ENCODE peak calls at places on chromosomes 5 and 9, in nine cellular contexts. One of them, this sample, is unnamed.

GRCh38 chr9:127098916-127099315 is 23.5 kb downstream of the ANGPTL2 start:
- DNase-seq in HCT116: no peak
- DNase-seq in ovary: no peak
- DNase-seq in CD8-positive, alpha-beta T cell: no peak
- DNase-seq in GM23338: no peak
- DNase-seq in heart left ventricle: no peak
- DNase-seq in A549: no peak
- DNase-seq in tibial artery: no peak
- DNase-seq in BE2C: no peak
- DNase-seq in this sample: no peak

GRCh38 chr5:39775458-39776365 is 350.9 kb upstream of the DAB2 start:
- DNase-seq in HCT116: no peak
- DNase-seq in ovary: no peak
- DNase-seq in CD8-positive, alpha-beta T cell: no peak
- DNase-seq in GM23338: peak; percentile 8
- DNase-seq in heart left ventricle: no peak
- DNase-seq in A549: peak; percentile 6
- DNase-seq in tibial artery: no peak
- DNase-seq in BE2C: no peak
- DNase-seq in this sample: no peak

GRCh38 chr9:78828521-78828920 is 531.6 kb downstream of the PSAT1 start:
- DNase-seq in HCT116: no peak
- DNase-seq in ovary: no peak
- DNase-seq in CD8-positive, alpha-beta T cell: no peak
- DNase-seq in GM23338: no peak
- DNase-seq in heart left ventricle: no peak
- DNase-seq in A549: no peak
- DNase-seq in tibial artery: no peak
- DNase-seq in BE2C: no peak
- DNase-seq in this sample: no peak

GRCh38 chr5:176319827-176320554 is 41.6 kb downstream of the KIAA1191 start:
- DNase-seq in HCT116: peak; percentile 10
- DNase-seq in ovary: no peak
- DNase-seq in CD8-positive, alpha-beta T cell: no peak
- DNase-seq in GM23338: peak; percentile 27
- DNase-seq in heart left ventricle: no peak
- DNase-seq in A549: peak; percentile 7
- DNase-seq in tibial artery: no peak
- DNase-seq in BE2C: no peak
- DNase-seq in this sample: no peak

GRCh38 chr5:160081495-160081894 is 37.8 kb downstream of the PWWP2A start:
- DNase-seq in HCT116: no peak
- DNase-seq in ovary: no peak
- DNase-seq in CD8-positive, alpha-beta T cell: no peak
- DNase-seq in GM23338: no peak
- DNase-seq in heart left ventricle: no peak
- DNase-seq in A549: no peak
- DNase-seq in tibial artery: no peak
- DNase-seq in BE2C: no peak
- DNase-seq in this sample: no peak

GRCh38 chr5:170418736-170419135 is 29.6 kb upstream of the KCNMB1 start:
- DNase-seq in HCT116: no peak
- DNase-seq in ovary: no peak
- DNase-seq in CD8-positive, alpha-beta T cell: no peak
- DNase-seq in GM23338: no peak
- DNase-seq in heart left ventricle: no peak
- DNase-seq in A549: no peak
- DNase-seq in tibial artery: no peak
- DNase-seq in BE2C: no peak
- DNase-seq in this sample: no peak

GRCh38 chr5:126494393-126494792 is 71.2 kb downstream of the GRAMD2B start:
- DNase-seq in HCT116: no peak
- DNase-seq in ovary: no peak
- DNase-seq in CD8-positive, alpha-beta T cell: no peak
- DNase-seq in GM23338: no peak
- DNase-seq in heart left ventricle: no peak
- DNase-seq in A549: no peak
- DNase-seq in tibial artery: no peak
- DNase-seq in BE2C: no peak
- DNase-seq in this sample: no peak

GRCh38 chr9:93960971-93961841 is 6.1 kb upstream of the BARX1 start:
- DNase-seq in HCT116: no peak
- DNase-seq in ovary: no peak
- DNase-seq in CD8-positive, alpha-beta T cell: no peak
- DNase-seq in GM23338: no peak
- DNase-seq in heart left ventricle: no peak
- DNase-seq in A549: no peak
- DNase-seq in tibial artery: no peak
- DNase-seq in BE2C: no peak
- DNase-seq in this sample: no peak

GRCh38 chr5:31119938-31120641 is 73.4 kb upstream of the CDH6 start:
- DNase-seq in HCT116: no peak
- DNase-seq in ovary: no peak
- DNase-seq in CD8-positive, alpha-beta T cell: no peak
- DNase-seq in GM23338: no peak
- DNase-seq in heart left ventricle: no peak
- DNase-seq in A549: no peak
- DNase-seq in tibial artery: no peak
- DNase-seq in BE2C: no peak
- DNase-seq in this sample: no peak

GRCh38 chr9:83596899-83597504 is 25.9 kb upstream of the IDNK start:
- DNase-seq in HCT116: peak; percentile 27
- DNase-seq in ovary: peak; percentile 10
- DNase-seq in CD8-positive, alpha-beta T cell: no peak
- DNase-seq in GM23338: peak; percentile 84
- DNase-seq in heart left ventricle: peak; percentile 21
- DNase-seq in A549: peak; percentile 42
- DNase-seq in tibial artery: no peak
- DNase-seq in BE2C: peak; percentile 62
- DNase-seq in this sample: no peak

GRCh38 chr5:95591490-95591901 is 28.4 kb upstream of the GPR150 start:
- DNase-seq in HCT116: peak; percentile 63
- DNase-seq in ovary: no peak
- DNase-seq in CD8-positive, alpha-beta T cell: no peak
- DNase-seq in GM23338: no peak
- DNase-seq in heart left ventricle: no peak
- DNase-seq in A549: no peak
- DNase-seq in tibial artery: no peak
- DNase-seq in BE2C: no peak
- DNase-seq in this sample: no peak

GRCh38 chr9:83167126-83167525 is 104.2 kb upstream of the RASEF start:
- DNase-seq in HCT116: no peak
- DNase-seq in ovary: no peak
- DNase-seq in CD8-positive, alpha-beta T cell: no peak
- DNase-seq in GM23338: peak; percentile 15
- DNase-seq in heart left ventricle: no peak
- DNase-seq in A549: no peak
- DNase-seq in tibial artery: no peak
- DNase-seq in BE2C: no peak
- DNase-seq in this sample: no peak

GRCh38 chr9:78982849-78983248 is 588.9 kb upstream of the TLE4 start:
- DNase-seq in HCT116: peak; percentile 18
- DNase-seq in ovary: no peak
- DNase-seq in CD8-positive, alpha-beta T cell: no peak
- DNase-seq in GM23338: no peak
- DNase-seq in heart left ventricle: no peak
- DNase-seq in A549: no peak
- DNase-seq in tibial artery: no peak
- DNase-seq in BE2C: no peak
- DNase-seq in this sample: no peak

GRCh38 chr5:10332301-10332700 is 21.2 kb upstream of the MARCHF6 start:
- DNase-seq in HCT116: no peak
- DNase-seq in ovary: no peak
- DNase-seq in CD8-positive, alpha-beta T cell: no peak
- DNase-seq in GM23338: no peak
- DNase-seq in heart left ventricle: no peak
- DNase-seq in A549: no peak
- DNase-seq in tibial artery: no peak
- DNase-seq in BE2C: no peak
- DNase-seq in this sample: no peak

GRCh38 chr5:158695595-158696330 is 404.0 kb downstream of the EBF1 start:
- DNase-seq in HCT116: peak; percentile 45
- DNase-seq in ovary: peak; percentile 66
- DNase-seq in CD8-positive, alpha-beta T cell: peak; percentile 47
- DNase-seq in GM23338: peak; percentile 86
- DNase-seq in heart left ventricle: peak; percentile 67
- DNase-seq in A549: peak; percentile 75
- DNase-seq in tibial artery: peak; percentile 68
- DNase-seq in BE2C: peak; percentile 75
- DNase-seq in this sample: peak; percentile 79
- H3K4me1 ChIP-seq in HCT116: no peaks in the 10 kb centered on the region
- H3K4me1 ChIP-seq in ovary: peaks cover 10% of the 10 kb centered on the region
- H3K4me1 ChIP-seq in CD8-positive, alpha-beta T cell: no peaks in the 10 kb centered on the region
- H3K4me1 ChIP-seq in GM23338: peaks cover 50% of the 10 kb centered on the region
- H3K4me1 ChIP-seq in heart left ventricle: peaks cover 43% of the 10 kb centered on the region
- H3K4me1 ChIP-seq in A549: peaks cover 47% of the 10 kb centered on the region
- H3K4me1 ChIP-seq in tibial artery: peaks cover 35% of the 10 kb centered on the region
- H3K4me1 ChIP-seq in BE2C: peaks cover 6% of the 10 kb centered on the region
- H3K4me1 ChIP-seq in this sample: peaks cover 54% of the 10 kb centered on the region

GRCh38 chr9:128215491-128216404 is 12.6 kb downstream of the DNM1 start:
- DNase-seq in HCT116: no peak
- DNase-seq in ovary: no peak
- DNase-seq in CD8-positive, alpha-beta T cell: peak; percentile 12
- DNase-seq in GM23338: no peak
- DNase-seq in heart left ventricle: no peak
- DNase-seq in A549: no peak
- DNase-seq in tibial artery: peak; percentile 81
- DNase-seq in BE2C: peak; percentile 62
- DNase-seq in this sample: no peak

GRCh38 chr9:128218172-128218517 is 15.0 kb downstream of the DNM1 start:
- DNase-seq in HCT116: no peak
- DNase-seq in ovary: no peak
- DNase-seq in CD8-positive, alpha-beta T cell: no peak
- DNase-seq in GM23338: no peak
- DNase-seq in heart left ventricle: no peak
- DNase-seq in A549: no peak
- DNase-seq in tibial artery: no peak
- DNase-seq in BE2C: no peak
- DNase-seq in this sample: no peak

GRCh38 chr9:128216781-128217553 is 13.8 kb downstream of the DNM1 start:
- DNase-seq in HCT116: no peak
- DNase-seq in ovary: no peak
- DNase-seq in CD8-positive, alpha-beta T cell: no peak
- DNase-seq in GM23338: no peak
- DNase-seq in heart left ventricle: no peak
- DNase-seq in A549: no peak
- DNase-seq in tibial artery: no peak
- DNase-seq in BE2C: no peak
- DNase-seq in this sample: no peak

GRCh38 chr9:128222026-128222425 is 18.8 kb downstream of the DNM1 start:
- DNase-seq in HCT116: no peak
- DNase-seq in ovary: no peak
- DNase-seq in CD8-positive, alpha-beta T cell: no peak
- DNase-seq in GM23338: no peak
- DNase-seq in heart left ventricle: no peak
- DNase-seq in A549: no peak
- DNase-seq in tibial artery: no peak
- DNase-seq in BE2C: no peak
- DNase-seq in this sample: no peak

DNA sequence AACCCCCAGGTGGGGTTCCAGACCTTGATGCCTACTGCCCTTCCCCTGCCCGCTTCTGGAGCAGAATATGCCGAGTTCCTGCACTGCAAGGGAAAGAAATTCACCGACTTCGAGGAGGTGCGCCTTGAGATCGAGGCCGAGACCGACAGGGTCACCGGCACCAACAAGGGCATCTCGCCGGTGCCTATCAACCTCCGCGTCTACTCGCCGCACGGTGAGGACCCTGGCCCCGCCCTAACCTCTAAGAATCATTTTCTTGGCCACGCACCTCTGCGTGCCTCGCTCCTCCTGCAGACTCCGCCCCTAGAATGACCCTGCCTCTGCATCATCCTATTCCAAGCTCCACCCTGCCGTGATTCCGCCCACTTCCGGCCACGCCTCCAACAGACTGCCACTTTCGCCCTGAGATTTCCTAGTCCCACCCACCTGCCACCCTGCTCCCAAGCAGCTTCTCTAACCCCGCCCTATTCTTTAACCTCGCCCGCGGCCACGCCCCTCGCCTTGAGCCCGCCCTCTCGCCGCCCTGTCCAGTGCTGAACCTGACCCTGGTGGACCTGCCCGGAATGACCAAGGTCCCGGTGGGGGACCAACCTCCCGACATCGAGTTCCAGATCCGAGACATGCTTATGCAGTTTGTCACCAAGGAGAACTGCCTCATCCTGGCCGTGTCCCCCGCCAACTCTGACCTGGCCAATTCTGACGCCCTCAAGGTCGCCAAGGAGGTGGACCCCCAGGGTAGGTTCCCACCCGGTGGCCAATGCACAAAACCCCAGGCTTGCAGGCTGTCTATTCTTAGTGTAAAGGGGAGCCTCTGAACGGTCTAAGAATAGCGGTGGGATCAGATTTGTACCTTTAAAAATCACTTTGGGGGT is 15.6 kb downstream of the DNM1 start:
- DNase-seq in HCT116: peak; percentile 98
- DNase-seq in ovary: peak; percentile 89
- DNase-seq in CD8-positive, alpha-beta T cell: peak; percentile 91
- DNase-seq in GM23338: peak; percentile 99
- DNase-seq in heart left ventricle: peak; percentile 90
- DNase-seq in A549: peak; percentile 96
- DNase-seq in tibial artery: peak; percentile 93
- DNase-seq in BE2C: peak; percentile 96
- DNase-seq in this sample: peak; percentile 91
- H3K4me3 ChIP-seq in HCT116: peak overlapping the region; percentile 41
- H3K4me3 ChIP-seq in ovary: peak overlapping the region; percentile 35
- H3K4me3 ChIP-seq in CD8-positive, alpha-beta T cell: peak overlapping the region; percentile 64
- H3K4me3 ChIP-seq in GM23338: peak overlapping the region; percentile 45
- H3K4me3 ChIP-seq in heart left ventricle: peak overlapping the region; percentile 45
- H3K4me3 ChIP-seq in A549: no peak overlapping the region
- H3K4me3 ChIP-seq in tibial artery: peak overlapping the region; percentile 41
- H3K4me3 ChIP-seq in BE2C: peak overlapping the region; percentile 45
- H3K4me3 ChIP-seq in this sample: no peak overlapping the region

GRCh38 chr5:163269624-163270023 is 167.8 kb upstream of the CCNG1 start:
- DNase-seq in HCT116: no peak
- DNase-seq in ovary: no peak
- DNase-seq in CD8-positive, alpha-beta T cell: no peak
- DNase-seq in GM23338: peak; percentile 45
- DNase-seq in heart left ventricle: no peak
- DNase-seq in A549: no peak
- DNase-seq in tibial artery: no peak
- DNase-seq in BE2C: no peak
- DNase-seq in this sample: no peak
- TF ChIP-seq CTCF in HCT116: peak; percentile 19
- TF ChIP-seq CTCF in ovary: no peak
- TF ChIP-seq CTCF in CD8-positive, alpha-beta T cell: no peak
- TF ChIP-seq CTCF in GM23338: peak; percentile 57
- TF ChIP-seq CTCF in heart left ventricle: no peak
- TF ChIP-seq CTCF in A549: no peak
- TF ChIP-seq CTCF in tibial artery: no peak
- TF ChIP-seq CTCF in BE2C: peak; percentile 32
- TF ChIP-seq CTCF in this sample: no peak

DNA sequence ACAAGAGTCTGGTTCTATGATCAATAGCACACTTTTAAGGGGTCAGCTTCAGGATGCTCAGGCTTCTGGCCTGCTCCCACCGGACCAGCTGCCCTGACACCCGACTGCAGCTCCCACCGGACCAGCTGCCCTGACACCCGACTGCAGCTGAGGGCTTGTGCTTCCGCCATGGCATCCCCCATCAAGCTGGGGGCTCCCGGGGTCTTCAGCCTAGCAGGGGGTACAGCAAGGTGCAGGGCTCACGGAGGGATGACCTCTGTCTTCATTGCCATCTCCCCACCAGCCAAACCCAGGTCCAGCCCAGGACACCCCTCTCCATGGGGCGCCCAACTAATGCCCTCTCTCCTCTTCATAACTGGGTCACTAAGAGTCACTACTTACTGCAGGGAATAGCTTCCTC is 1.9 kb downstream of the FLT4 start:
- DNase-seq in HCT116: no peak
- DNase-seq in ovary: no peak
- DNase-seq in CD8-positive, alpha-beta T cell: no peak
- DNase-seq in GM23338: no peak
- DNase-seq in heart left ventricle: no peak
- DNase-seq in A549: no peak
- DNase-seq in tibial artery: no peak
- DNase-seq in BE2C: no peak
- DNase-seq in this sample: no peak
- H3K4me1 ChIP-seq in HCT116: no peaks in the 10 kb centered on the region
- H3K4me1 ChIP-seq in ovary: no peaks in the 10 kb centered on the region
- H3K4me1 ChIP-seq in CD8-positive, alpha-beta T cell: no peaks in the 10 kb centered on the region
- H3K4me1 ChIP-seq in GM23338: no peaks in the 10 kb centered on the region
- H3K4me1 ChIP-seq in heart left ventricle: peaks cover 40% of the 10 kb centered on the region
- H3K4me1 ChIP-seq in A549: no peaks in the 10 kb centered on the region
- H3K4me1 ChIP-seq in tibial artery: peaks cover 23% of the 10 kb centered on the region
- H3K4me1 ChIP-seq in BE2C: no peaks in the 10 kb centered on the region
- H3K4me1 ChIP-seq in this sample: peaks cover 51% of the 10 kb centered on the region